ENCODE peak calls at places on chromosomes 3 and 15, in seven cellular contexts. M is right cardiac atrium, Z is stomach, R is PC-9, B is ovary, T is cardiac muscle cell, P is uterus. E is an unnamed sample. For H3K4me1, the result is how much of the 10 kb centered on the place peaks cover.

GRCh38 chr15:88509321-88509720 is 37.2 kb downstream of the DET1 start:
- DNase-seq in M (no peak), Z (no peak), R (no peak), B (no peak), T (no peak), P (no peak), E (no peak)

GRCh38 chr15:75712668-75713337 is at the start of gene CSPG4:
- DNase-seq in M (peak), Z (peak), R (no peak), B (peak), T (peak), P (peak), E (peak)

GRCh38 chr15:65993226-65993625 is 123.9 kb downstream of the RAB11A start:
- DNase-seq in M (no peak), Z (no peak), R (no peak), B (no peak), T (no peak), P (no peak), E (no peak)

GRCh38 chr3:173275740-173276139 is 121.8 kb upstream of the NLGN1 start:
- DNase-seq in M (no peak), Z (no peak), R (no peak), B (no peak), T (no peak), P (no peak), E (no peak)

GRCh38 chr3:143951351-143951971 is 20.2 kb upstream of the DIPK2A start:
- DNase-seq in M (no peak), Z (no peak), R (no peak), B (peak), T (peak), P (no peak), E (no peak)

GRCh38 chr3:124765197-124765596 is 34.9 kb downstream of the UMPS start:
- DNase-seq in M (no peak), Z (no peak), R (no peak), B (no peak), T (no peak), P (peak), E (no peak)

GRCh38 chr15:25903024-25903581 is 40.0 kb upstream of the ATP10A start:
- DNase-seq in M (no peak), Z (no peak), R (no peak), B (no peak), T (peak), P (no peak), E (peak)

GRCh38 chr3:42061711-42062408 is 29.3 kb upstream of the TRAK1 start:
- DNase-seq in M (peak), Z (peak), R (peak), B (no peak), T (peak), P (peak), E (peak)

GRCh38 chr15:80768158-80768557 is 11.0 kb upstream of the CEMIP start:
- DNase-seq in M (no peak), Z (no peak), R (no peak), B (no peak), T (no peak), P (no peak), E (no peak)

DNA sequence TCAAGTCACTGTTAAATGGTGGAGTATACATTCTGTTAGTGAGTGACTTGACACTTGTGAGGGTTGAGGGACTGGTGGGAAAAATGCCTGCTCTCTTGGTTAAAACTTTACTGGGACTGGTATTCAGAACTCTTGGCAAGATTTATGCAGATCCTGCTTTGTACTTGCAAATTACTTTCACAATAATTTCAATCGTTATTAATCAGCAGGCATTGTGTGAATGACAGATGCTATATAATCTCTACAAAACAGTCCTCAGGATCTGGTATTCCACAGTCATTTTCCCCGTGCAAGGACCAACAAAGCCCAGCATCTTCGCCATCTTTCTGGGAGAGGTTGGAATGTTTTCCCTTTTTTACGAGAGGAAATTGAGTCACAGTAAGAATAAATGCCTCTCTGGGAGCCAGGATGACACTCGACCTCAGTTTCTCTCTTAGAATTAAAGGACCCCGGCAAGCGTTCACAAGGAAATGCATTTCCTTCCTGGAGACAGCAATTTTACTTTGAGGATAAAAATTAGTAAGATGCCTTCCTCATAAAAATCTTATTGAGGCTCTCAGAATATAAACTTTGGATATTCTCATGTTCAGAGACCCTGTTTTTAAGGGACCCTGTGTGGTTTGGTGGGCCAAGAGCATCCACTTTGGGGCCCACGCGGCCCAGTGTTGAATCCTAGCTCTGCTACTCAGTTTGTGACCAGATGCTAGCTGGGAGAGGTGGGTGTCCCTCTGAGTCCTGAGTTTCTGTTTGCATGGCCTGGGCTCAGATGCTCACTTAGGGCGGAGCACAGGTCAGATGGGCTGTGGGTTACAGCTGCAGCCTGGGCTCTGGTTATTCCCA is 45.3 kb upstream of the PLCL2 start:
- DNase-seq in M (no peak), Z (no peak), R (no peak), B (no peak), T (no peak), P (no peak), E (no peak)
- H3K4me1 ChIP-seq in M (under half), Z (under half), R (under half), B (under half), T (under half), P (under half), E (under half)

GRCh38 chr3:18747383-18747782 is 322.2 kb upstream of the SATB1 start:
- DNase-seq in M (peak), Z (no peak), R (no peak), B (no peak), T (no peak), P (no peak), E (no peak)
- H3K4me1 ChIP-seq in M (under half), Z (under half), R (under half), B (under half), T (under half), P (under half), E (under half)

DNA sequence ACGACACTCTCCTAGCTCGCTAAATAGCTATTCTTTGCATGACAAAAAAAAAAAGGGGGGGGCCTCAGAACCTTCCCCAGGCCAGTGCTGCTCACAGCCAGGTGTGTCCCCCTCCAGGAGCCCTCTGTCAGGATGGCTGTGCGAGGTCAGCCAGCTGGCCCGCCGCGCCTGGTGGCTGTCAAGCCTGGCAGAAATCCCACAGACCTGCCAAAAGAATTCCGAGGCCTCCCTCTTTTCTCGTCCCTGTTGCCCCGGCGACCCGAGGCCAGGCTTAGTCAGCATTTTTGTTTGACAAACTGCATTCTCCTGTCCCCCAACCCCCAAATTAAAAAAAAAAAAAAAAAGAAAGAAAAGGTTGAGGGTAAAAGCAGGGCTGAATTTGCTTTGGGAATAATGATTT is 61.9 kb downstream of the TM4SF4 start:
- DNase-seq in M (peak), Z (no peak), R (no peak), B (peak), T (peak), P (peak), E (peak)
- H3K4me1 ChIP-seq in M (under half), Z (half or more), R (under half), B (under half), T (half or more), P (under half), E (under half)

GRCh38 chr15:98855815-98856539 is 151.6 kb downstream of the PGPEP1L start:
- DNase-seq in M (no peak), Z (no peak), R (no peak), B (no peak), T (no peak), P (no peak), E (no peak)

GRCh38 chr15:98854496-98854895 is 153.1 kb downstream of the PGPEP1L start:
- DNase-seq in M (no peak), Z (peak), R (no peak), B (no peak), T (no peak), P (no peak), E (no peak)

GRCh38 chr15:98853161-98853560 is 154.4 kb downstream of the PGPEP1L start:
- DNase-seq in M (peak), Z (peak), R (peak), B (peak), T (peak), P (peak), E (peak)

GRCh38 chr15:98855067-98855814 is 152.4 kb downstream of the PGPEP1L start:
- DNase-seq in M (no peak), Z (no peak), R (no peak), B (no peak), T (no peak), P (no peak), E (no peak)

DNA sequence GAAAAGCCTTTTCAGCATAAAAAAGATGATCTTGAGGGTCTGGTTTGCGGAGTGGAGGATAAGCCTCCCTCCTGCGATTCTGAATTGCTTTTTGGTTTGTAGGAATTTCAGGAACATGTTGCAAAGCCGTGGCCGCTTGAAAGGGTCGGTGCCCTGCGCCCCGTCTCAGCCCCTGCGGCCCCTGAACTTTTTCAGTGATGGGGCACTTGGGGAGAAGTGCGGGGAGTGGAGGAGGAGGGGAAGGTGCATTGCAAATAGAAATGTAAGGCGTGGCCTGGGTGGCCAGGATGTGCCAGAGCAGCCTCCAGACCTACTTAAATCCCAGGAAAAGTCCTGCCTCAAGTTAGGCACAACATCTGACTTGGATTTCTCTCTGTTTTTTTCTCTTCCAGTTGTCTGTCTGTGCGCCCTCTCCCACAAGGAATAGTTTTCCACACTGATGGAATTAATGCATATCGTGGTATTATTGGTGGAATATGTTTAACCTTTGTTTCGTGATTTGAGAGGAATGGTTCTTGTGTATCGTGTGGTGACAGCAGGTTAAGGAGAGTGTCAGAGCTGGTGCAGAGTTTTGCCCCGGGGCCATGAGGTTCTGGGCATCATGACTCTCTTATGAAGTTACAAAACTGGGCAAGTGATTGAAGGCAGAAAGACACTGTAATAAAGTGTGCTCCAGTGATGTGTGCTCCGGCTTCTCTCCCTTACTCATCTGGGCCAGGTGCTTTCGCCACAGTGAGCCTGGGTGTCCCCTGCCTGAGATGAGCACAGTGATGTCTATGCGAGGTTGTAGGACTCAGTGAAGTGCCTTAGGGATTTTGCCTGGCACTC is 153.8 kb downstream of the PGPEP1L start:
- DNase-seq in M (no peak), Z (no peak), R (peak), B (no peak), T (peak), P (peak), E (peak)
- H3K4me1 ChIP-seq in M (under half), Z (half or more), R (half or more), B (under half), T (under half), P (under half), E (under half)

GRCh38 chr3:11603628-11604027 is 40.1 kb downstream of the VGLL4 start:
- DNase-seq in M (peak), Z (no peak), R (no peak), B (no peak), T (peak), P (peak), E (peak)
- H3K4me1 ChIP-seq in M (under half), Z (half or more), R (under half), B (under half), T (half or more), P (under half), E (half or more)

GRCh38 chr3:52299815-52300611 is 12.4 kb downstream of the GLYCTK start:
- DNase-seq in M (peak), Z (peak), R (no peak), B (peak), T (peak), P (no peak), E (no peak)

GRCh38 chr3:52301042-52301441 is 13.4 kb downstream of the GLYCTK start:
- DNase-seq in M (no peak), Z (no peak), R (no peak), B (no peak), T (no peak), P (no peak), E (no peak)

GRCh38 chr3:52305926-52306325 is 10.2 kb upstream of the DNAH1 start:
- DNase-seq in M (no peak), Z (no peak), R (no peak), B (no peak), T (no peak), P (no peak), E (no peak)

GRCh38 chr3:52299247-52299657 is 11.6 kb downstream of the GLYCTK start:
- DNase-seq in M (no peak), Z (no peak), R (no peak), B (no peak), T (no peak), P (no peak), E (no peak)

GRCh38 chr3:52302426-52303185 is 13.5 kb upstream of the DNAH1 start:
- DNase-seq in M (no peak), Z (no peak), R (no peak), B (no peak), T (no peak), P (no peak), E (no peak)
- H3K4me1 ChIP-seq in M (under half), Z (under half), R (under half), B (under half), T (under half), P (under half), E (under half)